ENCODE peak calls at places on chromosome 13, in six cellular contexts. One of them, this sample, is unnamed.

GRCh38 chr13:21336609-21337008 is 122.5 kb downstream of the ZDHHC20 start:
- DNase-seq in HepG2: no peak
- DNase-seq in GM12891: no peak
- DNase-seq in H1: no peak
- DNase-seq in K562: no peak
- DNase-seq in GM12878: no peak
- DNase-seq in this sample: no peak

GRCh38 chr13:89832827-89833226 is 1514.7 kb upstream of the MIR17HG start:
- DNase-seq in GM12878: no peak
- DNase-seq in HepG2: no peak
- DNase-seq in GM12891: no peak
- DNase-seq in K562: no peak
- DNase-seq in H1: no peak
- DNase-seq in this sample: no peak

GRCh38 chr13:88908896-88909535 is 1237.8 kb downstream of the SLITRK5 start:
- DNase-seq in HepG2: no peak
- DNase-seq in H1: no peak
- DNase-seq in GM12878: no peak
- DNase-seq in K562: no peak
- DNase-seq in GM12891: no peak
- DNase-seq in this sample: no peak

GRCh38 chr13:90918551-90918950 is 428.9 kb upstream of the MIR17HG start:
- DNase-seq in GM12878: no peak
- DNase-seq in HepG2: no peak
- DNase-seq in GM12891: no peak
- DNase-seq in K562: no peak
- DNase-seq in H1: no peak
- DNase-seq in this sample: no peak

GRCh38 chr13:51453308-51453958 is 597 bp upstream of the INTS6 start:
- DNase-seq in GM12878: peak; percentile 42
- DNase-seq in HepG2: peak; percentile 90
- DNase-seq in H1: no peak
- DNase-seq in GM12891: peak; percentile 58
- DNase-seq in K562: peak; percentile 74
- DNase-seq in this sample: peak; percentile 48

GRCh38 chr13:27797228-27797624 is 4.9 kb downstream of the GSX1 start:
- DNase-seq in K562: no peak
- DNase-seq in HepG2: no peak
- DNase-seq in GM12891: no peak
- DNase-seq in GM12878: no peak
- DNase-seq in H1: no peak
- DNase-seq in this sample: no peak

GRCh38 chr13:111491659-111492058 is 171.2 kb downstream of the TEX29 start:
- DNase-seq in HepG2: no peak
- DNase-seq in K562: no peak
- DNase-seq in H1: no peak
- DNase-seq in GM12878: no peak
- DNase-seq in GM12891: no peak
- DNase-seq in this sample: no peak

GRCh38 chr13:104246955-104247354 is 1180.7 kb upstream of the SLC10A2 start:
- DNase-seq in H1: no peak
- DNase-seq in K562: no peak
- DNase-seq in GM12878: no peak
- DNase-seq in HepG2: no peak
- DNase-seq in GM12891: no peak
- DNase-seq in this sample: no peak

GRCh38 chr13:26882731-26883130 is 122.1 kb upstream of the GPR12 start:
- DNase-seq in GM12891: no peak
- DNase-seq in K562: no peak
- DNase-seq in H1: no peak
- DNase-seq in HepG2: no peak
- DNase-seq in GM12878: no peak
- DNase-seq in this sample: no peak

GRCh38 chr13:102983496-102983895 is 82.7 kb downstream of the SLC10A2 start:
- DNase-seq in HepG2: no peak
- DNase-seq in K562: no peak
- DNase-seq in GM12891: no peak
- DNase-seq in H1: no peak
- DNase-seq in GM12878: no peak
- DNase-seq in this sample: no peak

GRCh38 chr13:32986552-32986951 is 29.7 kb upstream of the KL start:
- DNase-seq in GM12878: no peak
- DNase-seq in GM12891: no peak
- DNase-seq in HepG2: no peak
- DNase-seq in K562: no peak
- DNase-seq in H1: no peak
- DNase-seq in this sample: no peak

GRCh38 chr13:53631511-53631910 is 602.9 kb downstream of the OLFM4 start:
- DNase-seq in HepG2: no peak
- DNase-seq in H1: no peak
- DNase-seq in K562: no peak
- DNase-seq in GM12878: no peak
- DNase-seq in GM12891: no peak
- DNase-seq in this sample: no peak

GRCh38 chr13:112726018-112726767 is 36.4 kb downstream of the ATP11A start:
- DNase-seq in GM12878: no peak
- DNase-seq in K562: no peak
- DNase-seq in HepG2: no peak
- DNase-seq in GM12891: no peak
- DNase-seq in H1: no peak
- DNase-seq in this sample: no peak

GRCh38 chr13:61954092-61954491 is 538.4 kb upstream of the PCDH20 start:
- DNase-seq in GM12878: no peak
- DNase-seq in GM12891: no peak
- DNase-seq in K562: no peak
- DNase-seq in HepG2: peak; percentile 4
- DNase-seq in H1: no peak
- DNase-seq in this sample: no peak

GRCh38 chr13:52003551-52003950 is 7.7 kb downstream of the ATP7B start:
- DNase-seq in HepG2: no peak
- DNase-seq in K562: no peak
- DNase-seq in H1: no peak
- DNase-seq in GM12891: no peak
- DNase-seq in GM12878: no peak
- DNase-seq in this sample: no peak

GRCh38 chr13:79062291-79062690 is 343.8 kb downstream of the RBM26 start:
- DNase-seq in GM12878: no peak
- DNase-seq in H1: no peak
- DNase-seq in K562: no peak
- DNase-seq in HepG2: no peak
- DNase-seq in GM12891: no peak
- DNase-seq in this sample: no peak

GRCh38 chr13:79060216-79060615 is 345.8 kb downstream of the RBM26 start:
- DNase-seq in HepG2: no peak
- DNase-seq in GM12878: no peak
- DNase-seq in H1: no peak
- DNase-seq in K562: no peak
- DNase-seq in GM12891: no peak
- DNase-seq in this sample: no peak

GRCh38 chr13:79051472-79051871 is 354.6 kb downstream of the RBM26 start:
- DNase-seq in H1: no peak
- DNase-seq in GM12891: no peak
- DNase-seq in HepG2: no peak
- DNase-seq in GM12878: no peak
- DNase-seq in K562: no peak
- DNase-seq in this sample: no peak

GRCh38 chr13:79056706-79057105 is 349.3 kb downstream of the RBM26 start:
- DNase-seq in H1: no peak
- DNase-seq in GM12878: no peak
- DNase-seq in K562: no peak
- DNase-seq in HepG2: no peak
- DNase-seq in GM12891: no peak
- DNase-seq in this sample: no peak
- TF ChIP-seq TAF1 in H1: no peak
- TF ChIP-seq TAF1 in GM12878: no peak
- TF ChIP-seq TAF1 in K562: no peak
- TF ChIP-seq TAF1 in HepG2: no peak
- TF ChIP-seq TAF1 in GM12891: no peak
- TF ChIP-seq TAF1 in this sample: no peak

GRCh38 chr13:77506874-77507273 is 28.6 kb upstream of the SCEL start:
- DNase-seq in HepG2: no peak
- DNase-seq in H1: no peak
- DNase-seq in GM12891: no peak
- DNase-seq in GM12878: no peak
- DNase-seq in K562: no peak
- DNase-seq in this sample: no peak
- TF ChIP-seq POLR2A in HepG2: no peak
- TF ChIP-seq POLR2A in H1: no peak
- TF ChIP-seq POLR2A in GM12891: no peak
- TF ChIP-seq POLR2A in GM12878: no peak
- TF ChIP-seq POLR2A in K562: no peak
- TF ChIP-seq POLR2A in this sample: no peak

DNA sequence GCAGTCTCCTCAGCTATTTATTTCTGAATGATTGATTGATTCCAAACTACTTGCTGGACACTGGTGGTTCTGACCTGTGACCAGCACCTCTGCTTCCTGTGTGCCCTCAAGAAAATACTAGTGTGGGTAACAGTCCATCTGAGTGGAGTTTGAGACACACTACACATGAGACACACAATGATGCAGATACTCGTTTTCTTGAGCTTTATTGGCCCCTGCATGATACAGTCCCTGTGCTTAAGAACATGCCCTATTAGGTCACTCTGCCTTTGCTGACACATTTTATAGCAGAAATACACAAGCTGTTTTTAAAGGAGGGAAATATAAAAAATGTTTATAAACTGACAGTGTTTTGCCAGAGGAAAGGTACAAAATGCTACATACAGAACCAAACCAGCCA is 126.9 kb downstream of the STK24 start:
- DNase-seq in H1: no peak
- DNase-seq in GM12878: no peak
- DNase-seq in HepG2: no peak
- DNase-seq in K562: no peak
- DNase-seq in GM12891: no peak
- DNase-seq in this sample: no peak
- TF ChIP-seq POLR2AphosphoS5 in H1: no peak
- TF ChIP-seq POLR2AphosphoS5 in GM12878: no peak
- TF ChIP-seq POLR2AphosphoS5 in HepG2: no peak
- TF ChIP-seq POLR2AphosphoS5 in K562: no peak
- TF ChIP-seq POLR2AphosphoS5 in GM12891: no peak
- TF ChIP-seq POLR2AphosphoS5 in this sample: no peak

GRCh38 chr13:99384468-99384867 is 77.3 kb upstream of the GPR183 start:
- DNase-seq in GM12878: no peak
- DNase-seq in GM12891: no peak
- DNase-seq in H1: no peak
- DNase-seq in K562: no peak
- DNase-seq in HepG2: no peak
- DNase-seq in this sample: no peak
- TF ChIP-seq TAF1 in GM12878: no peak
- TF ChIP-seq TAF1 in GM12891: no peak
- TF ChIP-seq TAF1 in H1: no peak
- TF ChIP-seq TAF1 in K562: no peak
- TF ChIP-seq TAF1 in HepG2: no peak
- TF ChIP-seq TAF1 in this sample: no peak

GRCh38 chr13:98804336-98804855 is 51.9 kb upstream of the SLC15A1 start:
- DNase-seq in GM12878: no peak
- DNase-seq in GM12891: no peak
- DNase-seq in K562: no peak
- DNase-seq in HepG2: no peak
- DNase-seq in H1: no peak
- DNase-seq in this sample: no peak

GRCh38 chr13:98801626-98802418 is 49.4 kb upstream of the SLC15A1 start:
- DNase-seq in H1: no peak
- DNase-seq in K562: no peak
- DNase-seq in GM12878: no peak
- DNase-seq in HepG2: no peak
- DNase-seq in GM12891: no peak
- DNase-seq in this sample: no peak

GRCh38 chr13:98802999-98803666 is 50.7 kb upstream of the SLC15A1 start:
- DNase-seq in H1: no peak
- DNase-seq in GM12878: no peak
- DNase-seq in K562: no peak
- DNase-seq in HepG2: no peak
- DNase-seq in GM12891: no peak
- DNase-seq in this sample: no peak

GRCh38 chr13:98800078-98800477 is 47.6 kb upstream of the SLC15A1 start:
- DNase-seq in GM12891: no peak
- DNase-seq in HepG2: no peak
- DNase-seq in K562: no peak
- DNase-seq in H1: no peak
- DNase-seq in GM12878: no peak
- DNase-seq in this sample: no peak

GRCh38 chr13:98802548-98802947 is 50.1 kb upstream of the SLC15A1 start:
- DNase-seq in K562: no peak
- DNase-seq in HepG2: no peak
- DNase-seq in H1: no peak
- DNase-seq in GM12891: no peak
- DNase-seq in GM12878: no peak
- DNase-seq in this sample: no peak
- TF ChIP-seq POLR2A in K562: no peak
- TF ChIP-seq POLR2A in HepG2: no peak
- TF ChIP-seq POLR2A in H1: no peak
- TF ChIP-seq POLR2A in GM12891: no peak
- TF ChIP-seq POLR2A in GM12878: no peak
- TF ChIP-seq POLR2A in this sample: no peak